ENCODE peak calls at places on chromosomes 13 and 19, in five cellular contexts. One of them, this sample, is unnamed.

GRCh38 chr13:106619688-106620555 is 52.0 kb upstream of the ARGLU1 start:
- DNase-seq in T-helper 1 cell: peak; percentile 11
- DNase-seq in hypothalamus: peak; percentile 23
- DNase-seq in SW480: peak; percentile 71
- DNase-seq in stimulated activated CD8-positive, alpha-beta memory T cell treated with anti-CD3 and anti-CD28 coated beads, Interleukin-7, amount 100 ng/mL, for 1 hour: no peak
- DNase-seq in this sample: no peak

GRCh38 chr13:50126378-50127016 is 111.3 kb downstream of the KCNRG start:
- DNase-seq in SW480: peak; percentile 65
- DNase-seq in stimulated activated CD8-positive, alpha-beta memory T cell treated with anti-CD3 and anti-CD28 coated beads, Interleukin-7, amount 100 ng/mL, for 1 hour: no peak
- DNase-seq in hypothalamus: no peak
- DNase-seq in T-helper 1 cell: no peak
- DNase-seq in this sample: no peak

GRCh38 chr13:106507560-106508274 is 27.7 kb downstream of the EFNB2 start:
- DNase-seq in T-helper 1 cell: no peak
- DNase-seq in SW480: peak; percentile 39
- DNase-seq in stimulated activated CD8-positive, alpha-beta memory T cell treated with anti-CD3 and anti-CD28 coated beads, Interleukin-7, amount 100 ng/mL, for 1 hour: no peak
- DNase-seq in hypothalamus: no peak
- DNase-seq in this sample: peak; percentile 76

GRCh38 chr19:41821003-41821735 is 23.3 kb downstream of the LYPD4 start:
- DNase-seq in SW480: peak; percentile 69
- DNase-seq in T-helper 1 cell: peak; percentile 27
- DNase-seq in stimulated activated CD8-positive, alpha-beta memory T cell treated with anti-CD3 and anti-CD28 coated beads, Interleukin-7, amount 100 ng/mL, for 1 hour: no peak
- DNase-seq in hypothalamus: no peak
- DNase-seq in this sample: peak; percentile 74

GRCh38 chr13:99258946-99259345 is 767 bp upstream of the GPR18 start:
- DNase-seq in stimulated activated CD8-positive, alpha-beta memory T cell treated with anti-CD3 and anti-CD28 coated beads, Interleukin-7, amount 100 ng/mL, for 1 hour: no peak
- DNase-seq in SW480: no peak
- DNase-seq in hypothalamus: no peak
- DNase-seq in T-helper 1 cell: no peak
- DNase-seq in this sample: no peak

GRCh38 chr19:49858591-49858985 is 7.6 kb downstream of the PTOV1 start:
- DNase-seq in hypothalamus: peak; percentile 57
- DNase-seq in T-helper 1 cell: no peak
- DNase-seq in stimulated activated CD8-positive, alpha-beta memory T cell treated with anti-CD3 and anti-CD28 coated beads, Interleukin-7, amount 100 ng/mL, for 1 hour: no peak
- DNase-seq in SW480: no peak
- DNase-seq in this sample: no peak

GRCh38 chr19:11942008-11942842 is 17.3 kb downstream of the ZNF700 start:
- DNase-seq in hypothalamus: no peak
- DNase-seq in stimulated activated CD8-positive, alpha-beta memory T cell treated with anti-CD3 and anti-CD28 coated beads, Interleukin-7, amount 100 ng/mL, for 1 hour: no peak
- DNase-seq in T-helper 1 cell: no peak
- DNase-seq in SW480: no peak
- DNase-seq in this sample: no peak

GRCh38 chr19:46992699-46993535 is 26.7 kb upstream of the NPAS1 start:
- DNase-seq in stimulated activated CD8-positive, alpha-beta memory T cell treated with anti-CD3 and anti-CD28 coated beads, Interleukin-7, amount 100 ng/mL, for 1 hour: no peak
- DNase-seq in SW480: no peak
- DNase-seq in T-helper 1 cell: no peak
- DNase-seq in hypothalamus: no peak
- DNase-seq in this sample: no peak

GRCh38 chr13:51935326-51936171 is 73.8 kb downstream of the CCDC70 start:
- DNase-seq in hypothalamus: no peak
- DNase-seq in SW480: peak; percentile 58
- DNase-seq in T-helper 1 cell: no peak
- DNase-seq in stimulated activated CD8-positive, alpha-beta memory T cell treated with anti-CD3 and anti-CD28 coated beads, Interleukin-7, amount 100 ng/mL, for 1 hour: no peak
- DNase-seq in this sample: no peak

GRCh38 chr19:13463296-13463695 is 43.0 kb downstream of the CACNA1A start:
- DNase-seq in stimulated activated CD8-positive, alpha-beta memory T cell treated with anti-CD3 and anti-CD28 coated beads, Interleukin-7, amount 100 ng/mL, for 1 hour: no peak
- DNase-seq in T-helper 1 cell: no peak
- DNase-seq in hypothalamus: no peak
- DNase-seq in SW480: no peak
- DNase-seq in this sample: peak; percentile 3

GRCh38 chr13:108984251-108984920 is 355.0 kb downstream of the MYO16 start:
- DNase-seq in hypothalamus: no peak
- DNase-seq in SW480: no peak
- DNase-seq in T-helper 1 cell: no peak
- DNase-seq in stimulated activated CD8-positive, alpha-beta memory T cell treated with anti-CD3 and anti-CD28 coated beads, Interleukin-7, amount 100 ng/mL, for 1 hour: no peak
- DNase-seq in this sample: no peak

GRCh38 chr13:20525144-20525600 is 485 bp downstream of the CRYL1 start:
- DNase-seq in SW480: peak; percentile 52
- DNase-seq in T-helper 1 cell: peak; percentile 1
- DNase-seq in stimulated activated CD8-positive, alpha-beta memory T cell treated with anti-CD3 and anti-CD28 coated beads, Interleukin-7, amount 100 ng/mL, for 1 hour: no peak
- DNase-seq in hypothalamus: peak; percentile 64
- DNase-seq in this sample: no peak

GRCh38 chr19:3316659-3317207 is 49.6 kb upstream of the NFIC start:
- DNase-seq in SW480: no peak
- DNase-seq in stimulated activated CD8-positive, alpha-beta memory T cell treated with anti-CD3 and anti-CD28 coated beads, Interleukin-7, amount 100 ng/mL, for 1 hour: no peak
- DNase-seq in hypothalamus: no peak
- DNase-seq in T-helper 1 cell: no peak
- DNase-seq in this sample: no peak

GRCh38 chr13:102097708-102098107 is 304.1 kb downstream of the FGF14 start:
- DNase-seq in SW480: no peak
- DNase-seq in hypothalamus: no peak
- DNase-seq in T-helper 1 cell: no peak
- DNase-seq in stimulated activated CD8-positive, alpha-beta memory T cell treated with anti-CD3 and anti-CD28 coated beads, Interleukin-7, amount 100 ng/mL, for 1 hour: no peak
- DNase-seq in this sample: no peak

This sample was measured in HL-60.